ENCODE peak calls at places on chromosomes 4 and X, in ten cellular contexts. R is NCI-H2029 treated with DMSO at 0.1 percent for 48 hours; Q is heart left ventricle; W is Caco-2; P is right cardiac atrium; C is right lobe of liver; S is lower lobe of right lung; O is NCI-H2227 treated with DMSO at 0.1 percent for 48 hours; M is stimulated activated CD8-positive, alpha-beta memory T cell treated with anti-CD3 and anti-CD28 coated beads, Interleukin-12 subunit alpha, Interleukin-12 subunit beta, amount 100 ng/mL, for 1 hour; U is activated T-helper 1 cell treated with anti-CD3 and anti-CD28 coated beads, Interleukin-12 subunit alpha, Interleukin-12 subunit beta, Interleukin-2, Interleukin-4 antibody, amounts not matched to agents 30 ng/mL and 10 ng/mL and 1 ng/mL, durations not matched to agents 14 hours and 24 hours and 36 hours. D is an unnamed sample.

GRCh38 chrX:44872319-44872816 is 620 bp upstream of the KDM6A start:
- DNase-seq in M (peak), C (peak), U (peak), O (no peak), W (peak), Q (no peak), R (no peak), S (no peak), P (no peak), D (no peak)

GRCh38 chrX:267771-268261 is 13.4 kb upstream of the PLCXD1 start:
- DNase-seq in W (no peak), Q (peak), M (no peak), P (no peak), O (no peak), U (no peak), R (no peak), C (no peak), S (peak), D (no peak)

GRCh38 chrX:22134681-22135080 is 102.6 kb downstream of the PHEX start:
- DNase-seq in Q (no peak), S (no peak), O (no peak), U (no peak), W (peak), P (no peak), R (no peak), C (no peak), M (no peak), D (no peak)

GRCh38 chr4:173960398-173960797 is 323.1 kb downstream of the FBXO8 start:
- DNase-seq in M (no peak), R (no peak), P (peak), C (no peak), O (no peak), S (no peak), U (no peak), Q (no peak), W (no peak), D (no peak)

GRCh38 chr4:107044170-107044569 is 8.1 kb upstream of the DKK2 start:
- DNase-seq in O (no peak), S (no peak), W (no peak), Q (no peak), M (no peak), U (no peak), R (no peak), C (no peak), P (no peak), D (no peak)

GRCh38 chrX:106035064-106035463 is 3.5 kb downstream of the SERPINA7 start:
- DNase-seq in O (no peak), C (no peak), U (no peak), P (no peak), R (no peak), S (no peak), M (no peak), W (no peak), Q (no peak), D (no peak)

GRCh38 chrX:95823796-95824195 is 860.8 kb upstream of the DIAPH2 start:
- DNase-seq in R (no peak), U (no peak), P (no peak), S (no peak), W (no peak), Q (no peak), M (no peak), O (no peak), C (no peak), D (no peak)

GRCh38 chrX:9530848-9531274 is 66.0 kb downstream of the TBL1X start:
- DNase-seq in M (peak), Q (peak), U (peak), R (peak), S (peak), C (peak), O (peak), W (peak), P (peak), D (peak)

GRCh38 chr4:140673729-140674128 is 82.5 kb downstream of the TBC1D9 start:
- DNase-seq in Q (no peak), O (no peak), U (no peak), P (no peak), R (no peak), M (no peak), C (no peak), S (no peak), W (no peak), D (no peak)

GRCh38 chr4:157221895-157222763 is 1.6 kb downstream of the GRIA2 start:
- DNase-seq in W (no peak), M (no peak), O (peak), U (no peak), R (peak), C (peak), P (peak), S (no peak), Q (no peak), D (peak)

GRCh38 chrX:72245461-72246089 is 6.7 kb upstream of the ERCC6L start:
- DNase-seq in M (peak), S (peak), C (no peak), Q (peak), W (peak), R (peak), O (peak), P (peak), U (peak), D (no peak)

GRCh38 chr4:11603594-11604194 is 175.0 kb upstream of the HS3ST1 start:
- DNase-seq in U (no peak), O (no peak), C (no peak), M (no peak), R (no peak), P (no peak), Q (no peak), W (no peak), S (no peak), D (no peak)

GRCh38 chrX:46788902-46789301 is 30.0 kb upstream of the SLC9A7 start:
- DNase-seq in S (no peak), W (no peak), R (no peak), O (no peak), U (no peak), M (no peak), Q (no peak), P (no peak), C (no peak), D (no peak)

GRCh38 chrX:98607739-98608138 is 1724.0 kb downstream of the RPA4 start:
- DNase-seq in R (no peak), C (no peak), Q (no peak), U (no peak), O (no peak), S (no peak), M (no peak), W (no peak), P (no peak), D (no peak)

GRCh38 chr4:177964061-177964460 is 521.8 kb upstream of the AGA start:
- DNase-seq in C (no peak), P (no peak), Q (no peak), U (no peak), M (no peak), S (no peak), O (no peak), R (no peak), W (no peak), D (no peak)

GRCh38 chr4:152454398-152455011 is 81.4 kb downstream of the FBXW7 start:
- DNase-seq in R (peak), S (no peak), C (no peak), W (no peak), M (no peak), O (peak), Q (no peak), P (no peak), U (no peak), D (no peak)

GRCh38 chrX:71936632-71937031 is 26.0 kb downstream of the NHSL2 start:
- DNase-seq in S (no peak), U (no peak), R (no peak), Q (no peak), O (no peak), C (no peak), M (no peak), W (no peak), P (no peak), D (no peak)

GRCh38 chr4:19982556-19982955 is 269.1 kb upstream of the SLIT2 start:
- DNase-seq in U (no peak), C (no peak), O (peak), M (no peak), R (no peak), S (no peak), W (no peak), P (no peak), Q (no peak), D (no peak)

GRCh38 chr4:17347445-17347844 is 164.4 kb downstream of the QDPR start:
- DNase-seq in R (no peak), Q (no peak), P (no peak), O (no peak), W (peak), C (no peak), S (no peak), U (peak), M (no peak), D (no peak)

GRCh38 chr4:84215218-84215617 is 283.9 kb downstream of the NKX6-1 start:
- DNase-seq in Q (no peak), M (no peak), R (no peak), S (no peak), W (no peak), P (no peak), C (no peak), O (no peak), U (no peak), D (no peak)

GRCh38 chrX:111634823-111635410 is 46.1 kb upstream of the ALG13 start:
- DNase-seq in O (no peak), S (no peak), R (no peak), U (no peak), W (no peak), P (no peak), M (no peak), Q (no peak), C (no peak), D (no peak)

GRCh38 chrX:129823115-129823514 is 20.6 kb downstream of the ZDHHC9 start:
- DNase-seq in S (no peak), M (peak), R (peak), W (peak), U (peak), P (no peak), C (no peak), O (peak), Q (peak), D (no peak)

GRCh38 chr4:54371211-54371610 is 142.1 kb downstream of the PDGFRA start:
- DNase-seq in S (no peak), R (no peak), P (no peak), U (no peak), M (no peak), C (no peak), Q (no peak), W (no peak), O (no peak), D (no peak)

GRCh38 chr4:161247831-161248230 is 916.0 kb downstream of the FSTL5 start:
- DNase-seq in M (no peak), P (no peak), C (no peak), Q (no peak), W (no peak), S (no peak), R (no peak), O (no peak), U (no peak), D (no peak)

GRCh38 chrX:136608295-136608933 is 39.5 kb upstream of the CD40LG start:
- DNase-seq in S (peak), Q (peak), P (peak), M (no peak), O (no peak), R (no peak), C (no peak), U (no peak), W (no peak), D (no peak)